ENCODE peak calls at places on chromosome 15, in ten cellular contexts. J is Caco-2, O is GM20000, Q is Panc1, D is GM13976, Y is mesothelial cell of epicardium, V is A549, U is AG04449, E is mammary epithelial cell, I is OCI-LY7. G is an unnamed sample.

GRCh38 chr15:34239151-34239761 is 14.4 kb downstream of the EMC4 start:
- DNase-seq in O (peak; percentile 17), Q (peak; percentile 76), I (no peak), Y (no peak), V (peak; percentile 68), D (peak; percentile 34), E (peak; percentile 97), U (peak; percentile 70), J (no peak), G (no peak)

GRCh38 chr15:68328485-68328884 is 50.9 kb downstream of the FEM1B start:
- DNase-seq in Q (no peak), J (no peak), O (no peak), I (no peak), U (no peak), V (no peak), D (no peak), E (no peak), Y (no peak), G (no peak)

GRCh38 chr15:77580991-77581682 is 51.6 kb downstream of the LINGO1 start:
- DNase-seq in D (no peak), O (no peak), E (peak; percentile 19), J (no peak), Y (no peak), U (no peak), V (no peak), I (no peak), Q (no peak), G (no peak)

GRCh38 chr15:78620021-78620838 is 566 bp downstream of the CHRNA3 start:
- DNase-seq in O (peak; percentile 45), Q (no peak), D (peak; percentile 50), Y (peak; percentile 59), J (no peak), V (peak; percentile 70), U (no peak), E (no peak), I (no peak), G (no peak)

GRCh38 chr15:60328852-60329443 is 68.8 kb downstream of the ANXA2 start:
- DNase-seq in I (peak; percentile 19), U (no peak), O (peak; percentile 36), Q (no peak), E (no peak), D (peak; percentile 32), V (no peak), Y (no peak), J (no peak), G (no peak)

GRCh38 chr15:76987896-76988860 is 6.7 kb upstream of the PSTPIP1 start:
- DNase-seq in U (no peak), J (no peak), I (peak; percentile 27), Y (no peak), V (no peak), Q (no peak), O (peak; percentile 84), D (peak; percentile 88), E (no peak), G (peak; percentile 92)

GRCh38 chr15:74573987-74574386 is 33.0 kb downstream of the ARID3B start:
- DNase-seq in J (no peak), U (no peak), O (no peak), Q (no peak), I (no peak), V (no peak), D (no peak), Y (no peak), E (peak; percentile 30), G (no peak)

GRCh38 chr15:43267439-43267838 is 711 bp upstream of the TGM5 start:
- DNase-seq in V (no peak), E (no peak), J (no peak), O (no peak), D (no peak), U (no peak), Y (no peak), I (no peak), Q (no peak), G (no peak)

GRCh38 chr15:76994001-76994400 is 925 bp upstream of the PSTPIP1 start:
- DNase-seq in I (no peak), E (no peak), O (no peak), J (no peak), V (no peak), Q (no peak), U (no peak), D (no peak), Y (no peak), G (no peak)

GRCh38 chr15:76328962-76329361 is 7.6 kb upstream of the ISL2 start:
- DNase-seq in I (no peak), Q (no peak), E (peak; percentile 79), V (no peak), J (no peak), O (no peak), Y (no peak), D (no peak), U (no peak), G (no peak)

GRCh38 chr15:99615460-99615859 is 49.7 kb downstream of the MEF2A start:
- DNase-seq in E (no peak), V (no peak), D (no peak), U (no peak), I (no peak), J (no peak), Y (no peak), O (no peak), Q (no peak), G (no peak)

GRCh38 chr15:57019496-57020160 is 101.2 kb downstream of the TCF12 start:
- DNase-seq in Q (no peak), O (no peak), U (no peak), E (no peak), I (no peak), V (no peak), D (no peak), Y (no peak), J (no peak), G (no peak)

GRCh38 chr15:43702174-43702573 is 8.5 kb downstream of the CKMT1A start:
- DNase-seq in D (no peak), Q (no peak), I (no peak), U (no peak), J (no peak), V (no peak), Y (no peak), O (no peak), E (no peak), G (no peak)

GRCh38 chr15:36347272-36347864 is 232.1 kb upstream of the CDIN1 start:
- DNase-seq in Y (no peak), J (no peak), E (no peak), U (no peak), Q (no peak), V (no peak), D (no peak), O (no peak), I (no peak), G (no peak)

GRCh38 chr15:38564557-38565286 is at the start of gene RASGRP1:
- DNase-seq in O (peak; percentile 87), U (no peak), J (peak; percentile 61), E (peak; percentile 47), V (peak; percentile 18), Q (no peak), D (peak; percentile 87), Y (peak; percentile 77), I (peak; percentile 91), G (no peak)
- TF ChIP-seq CTCF in O (peak; percentile 60), U (peak; percentile 68), J (no peak), E (no peak), V (no peak), Q (no peak), D (peak; percentile 67), Y (no peak), I (peak; percentile 18), G (peak; percentile 48)

GRCh38 chr15:92822216-92823144 is 77.6 kb upstream of the CHD2 start:
- DNase-seq in V (no peak), Y (no peak), E (no peak), D (no peak), O (no peak), U (no peak), I (no peak), Q (no peak), J (no peak), G (no peak)
- TF ChIP-seq CTCF in V (no peak), Y (no peak), E (no peak), D (no peak), O (no peak), U (no peak), I (no peak), Q (no peak), J (no peak), G (no peak)

GRCh38 chr15:39976291-39977274 is 42.7 kb downstream of the EIF2AK4 start:
- DNase-seq in J (peak; percentile 75), Q (no peak), V (no peak), I (peak; percentile 79), U (no peak), D (no peak), E (peak; percentile 39), O (peak; percentile 63), Y (peak; percentile 49), G (no peak)
- TF ChIP-seq CTCF in J (no peak), Q (peak; percentile 23), V (no peak), I (peak; percentile 72), U (peak; percentile 52), D (no peak), E (peak; percentile 22), O (peak; percentile 19), Y (no peak), G (no peak)

GRCh38 chr15:40894689-40895308 is 549 bp downstream of the VPS18 start:
- DNase-seq in D (peak; percentile 73), O (peak; percentile 70), I (peak; percentile 81), Y (peak; percentile 65), E (peak; percentile 70), Q (no peak), J (peak; percentile 82), U (no peak), V (peak; percentile 76), G (no peak)
- TF ChIP-seq CTCF in D (peak; percentile 18), O (no peak), I (peak; percentile 74), Y (no peak), E (peak; percentile 55), Q (no peak), J (peak; percentile 56), U (peak; percentile 73), V (peak; percentile 20), G (peak; percentile 71)

GRCh38 chr15:64597469-64597806 is 137.1 kb downstream of the ZNF609 start:
- DNase-seq in Y (no peak), V (no peak), J (no peak), U (no peak), D (no peak), E (no peak), I (no peak), O (no peak), Q (no peak), G (no peak)
- TF ChIP-seq CTCF in Y (no peak), V (no peak), J (no peak), U (no peak), D (no peak), E (no peak), I (no peak), O (no peak), Q (no peak), G (no peak)

DNA sequence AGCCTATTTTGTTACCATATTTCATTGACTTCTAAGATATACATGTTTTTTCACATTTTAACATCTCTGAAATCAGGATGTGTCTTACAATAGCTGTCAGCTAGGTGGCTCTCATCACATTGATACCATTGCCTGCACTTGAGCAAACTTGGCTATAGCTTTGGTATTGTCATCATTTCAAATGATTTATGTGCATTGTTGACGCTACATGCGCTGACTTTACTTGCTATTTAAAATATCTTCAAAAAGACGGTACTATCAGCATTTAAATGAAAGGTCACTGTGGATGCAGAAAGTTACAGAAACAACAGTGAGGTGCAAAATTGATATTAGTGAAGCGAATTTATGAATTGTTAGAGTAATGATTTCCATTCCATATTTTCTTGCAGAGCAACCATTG is 54.0 kb upstream of the ABHD2 start:
- DNase-seq in V (peak; percentile 54), U (no peak), D (no peak), Y (no peak), E (peak; percentile 9), J (no peak), O (no peak), I (peak; percentile 10), Q (no peak), G (no peak)
- TF ChIP-seq CTCF in V (peak; percentile 62), U (peak; percentile 43), D (no peak), Y (no peak), E (peak; percentile 33), J (peak; percentile 22), O (no peak), I (peak; percentile 54), Q (peak; percentile 66), G (peak; percentile 22)